ENCODE peak calls at places on chromosome 10, in nine cellular contexts. One of them, this sample, is unnamed.

GRCh38 chr10:102423372-102423968 is 2.8 kb downstream of the FBXL15 start:
- DNase-seq in ecto neural progenitor cell: no peak
- DNase-seq in NCI-H1105: no peak
- DNase-seq in GM20000: no peak
- DNase-seq in GM04504: no peak
- DNase-seq in heart left ventricle: no peak
- DNase-seq in naive thymus-derived CD4-positive, alpha-beta T cell: no peak
- DNase-seq in GM12865: no peak
- DNase-seq in HEK293T: no peak
- DNase-seq in this sample: no peak

GRCh38 chr10:63718006-63718405 is 196.8 kb downstream of the REEP3 start:
- DNase-seq in ecto neural progenitor cell: no peak
- DNase-seq in NCI-H1105: no peak
- DNase-seq in naive thymus-derived CD4-positive, alpha-beta T cell: no peak
- DNase-seq in heart left ventricle: no peak
- DNase-seq in HEK293T: no peak
- DNase-seq in GM04504: no peak
- DNase-seq in GM20000: no peak
- DNase-seq in GM12865: no peak
- DNase-seq in this sample: no peak

GRCh38 chr10:119416855-119417254 is 125.7 kb downstream of the RGS10 start:
- DNase-seq in heart left ventricle: peak
- DNase-seq in ecto neural progenitor cell: peak
- DNase-seq in GM04504: no peak
- DNase-seq in GM20000: peak
- DNase-seq in HEK293T: peak
- DNase-seq in naive thymus-derived CD4-positive, alpha-beta T cell: peak
- DNase-seq in NCI-H1105: no peak
- DNase-seq in GM12865: peak
- DNase-seq in this sample: peak

GRCh38 chr10:72899545-72899944 is 6.0 kb downstream of the OIT3 start:
- DNase-seq in GM04504: no peak
- DNase-seq in NCI-H1105: no peak
- DNase-seq in heart left ventricle: no peak
- DNase-seq in HEK293T: no peak
- DNase-seq in GM12865: no peak
- DNase-seq in ecto neural progenitor cell: no peak
- DNase-seq in GM20000: no peak
- DNase-seq in naive thymus-derived CD4-positive, alpha-beta T cell: no peak
- DNase-seq in this sample: no peak

GRCh38 chr10:23514321-23514720 is 75.4 kb downstream of the OTUD1 start:
- DNase-seq in heart left ventricle: no peak
- DNase-seq in NCI-H1105: no peak
- DNase-seq in HEK293T: no peak
- DNase-seq in naive thymus-derived CD4-positive, alpha-beta T cell: no peak
- DNase-seq in GM04504: no peak
- DNase-seq in GM20000: no peak
- DNase-seq in ecto neural progenitor cell: no peak
- DNase-seq in GM12865: no peak
- DNase-seq in this sample: no peak

GRCh38 chr10:91536101-91536500 is 96.8 kb downstream of the PPP1R3C start:
- DNase-seq in GM12865: no peak
- DNase-seq in GM04504: peak
- DNase-seq in NCI-H1105: no peak
- DNase-seq in HEK293T: no peak
- DNase-seq in heart left ventricle: peak
- DNase-seq in naive thymus-derived CD4-positive, alpha-beta T cell: no peak
- DNase-seq in ecto neural progenitor cell: no peak
- DNase-seq in GM20000: no peak
- DNase-seq in this sample: peak

GRCh38 chr10:128070161-128070560 is 56.1 kb downstream of the MKI67 start:
- DNase-seq in GM04504: no peak
- DNase-seq in NCI-H1105: no peak
- DNase-seq in heart left ventricle: no peak
- DNase-seq in HEK293T: no peak
- DNase-seq in GM20000: no peak
- DNase-seq in GM12865: no peak
- DNase-seq in naive thymus-derived CD4-positive, alpha-beta T cell: no peak
- DNase-seq in ecto neural progenitor cell: no peak
- DNase-seq in this sample: no peak

GRCh38 chr10:773562-774161 is 84.2 kb upstream of the DIP2C start:
- DNase-seq in HEK293T: no peak
- DNase-seq in naive thymus-derived CD4-positive, alpha-beta T cell: no peak
- DNase-seq in GM20000: peak
- DNase-seq in ecto neural progenitor cell: no peak
- DNase-seq in GM04504: no peak
- DNase-seq in heart left ventricle: no peak
- DNase-seq in NCI-H1105: no peak
- DNase-seq in GM12865: no peak
- DNase-seq in this sample: no peak

GRCh38 chr10:1654247-1654646 is 83.1 kb downstream of the ADARB2 start:
- DNase-seq in ecto neural progenitor cell: no peak
- DNase-seq in HEK293T: no peak
- DNase-seq in NCI-H1105: no peak
- DNase-seq in GM20000: no peak
- DNase-seq in GM12865: no peak
- DNase-seq in heart left ventricle: no peak
- DNase-seq in naive thymus-derived CD4-positive, alpha-beta T cell: no peak
- DNase-seq in GM04504: no peak
- DNase-seq in this sample: no peak

GRCh38 chr10:3837909-3838722 is 53.1 kb upstream of the KLF6 start:
- DNase-seq in GM04504: no peak
- DNase-seq in ecto neural progenitor cell: no peak
- DNase-seq in naive thymus-derived CD4-positive, alpha-beta T cell: no peak
- DNase-seq in HEK293T: no peak
- DNase-seq in heart left ventricle: no peak
- DNase-seq in GM12865: no peak
- DNase-seq in NCI-H1105: no peak
- DNase-seq in GM20000: no peak
- DNase-seq in this sample: no peak

GRCh38 chr10:101001225-101002035 is 1.8 kb downstream of the LZTS2 start:
- DNase-seq in GM20000: no peak
- DNase-seq in GM12865: no peak
- DNase-seq in naive thymus-derived CD4-positive, alpha-beta T cell: no peak
- DNase-seq in NCI-H1105: no peak
- DNase-seq in heart left ventricle: peak
- DNase-seq in HEK293T: no peak
- DNase-seq in ecto neural progenitor cell: no peak
- DNase-seq in GM04504: peak
- DNase-seq in this sample: peak

GRCh38 chr10:48898426-48898825 is 41.2 kb downstream of the LRRC18 start:
- DNase-seq in GM20000: no peak
- DNase-seq in heart left ventricle: no peak
- DNase-seq in naive thymus-derived CD4-positive, alpha-beta T cell: no peak
- DNase-seq in GM12865: no peak
- DNase-seq in NCI-H1105: no peak
- DNase-seq in GM04504: no peak
- DNase-seq in ecto neural progenitor cell: peak
- DNase-seq in HEK293T: no peak
- DNase-seq in this sample: no peak

GRCh38 chr10:78866731-78867554 is 201.8 kb upstream of the ZMIZ1 start:
- DNase-seq in GM12865: no peak
- DNase-seq in NCI-H1105: no peak
- DNase-seq in HEK293T: no peak
- DNase-seq in ecto neural progenitor cell: peak
- DNase-seq in naive thymus-derived CD4-positive, alpha-beta T cell: no peak
- DNase-seq in heart left ventricle: no peak
- DNase-seq in GM20000: no peak
- DNase-seq in GM04504: no peak
- DNase-seq in this sample: no peak

GRCh38 chr10:110354322-110354766 is 49.6 kb upstream of the SMNDC1 start:
- DNase-seq in GM04504: peak
- DNase-seq in NCI-H1105: no peak
- DNase-seq in GM20000: peak
- DNase-seq in ecto neural progenitor cell: peak
- DNase-seq in naive thymus-derived CD4-positive, alpha-beta T cell: peak
- DNase-seq in GM12865: peak
- DNase-seq in HEK293T: peak
- DNase-seq in heart left ventricle: peak
- DNase-seq in this sample: peak

GRCh38 chr10:78332013-78332412 is 298.4 kb downstream of the RPS24 start:
- DNase-seq in GM20000: no peak
- DNase-seq in NCI-H1105: no peak
- DNase-seq in GM12865: no peak
- DNase-seq in heart left ventricle: peak
- DNase-seq in GM04504: no peak
- DNase-seq in HEK293T: no peak
- DNase-seq in ecto neural progenitor cell: no peak
- DNase-seq in naive thymus-derived CD4-positive, alpha-beta T cell: no peak
- DNase-seq in this sample: peak

GRCh38 chr10:73623056-73623455 is 18.2 kb downstream of the MYOZ1 start:
- DNase-seq in heart left ventricle: no peak
- DNase-seq in HEK293T: no peak
- DNase-seq in GM20000: no peak
- DNase-seq in NCI-H1105: no peak
- DNase-seq in naive thymus-derived CD4-positive, alpha-beta T cell: no peak
- DNase-seq in ecto neural progenitor cell: no peak
- DNase-seq in GM04504: no peak
- DNase-seq in GM12865: no peak
- DNase-seq in this sample: no peak

GRCh38 chr10:98367626-98368451 is 47.1 kb downstream of the PYROXD2 start:
- DNase-seq in heart left ventricle: no peak
- DNase-seq in GM20000: no peak
- DNase-seq in naive thymus-derived CD4-positive, alpha-beta T cell: no peak
- DNase-seq in ecto neural progenitor cell: no peak
- DNase-seq in GM04504: no peak
- DNase-seq in GM12865: no peak
- DNase-seq in NCI-H1105: no peak
- DNase-seq in HEK293T: no peak
- DNase-seq in this sample: no peak

GRCh38 chr10:117346574-117346973 is 28.7 kb downstream of the PDZD8 start:
- DNase-seq in NCI-H1105: no peak
- DNase-seq in GM04504: no peak
- DNase-seq in naive thymus-derived CD4-positive, alpha-beta T cell: no peak
- DNase-seq in ecto neural progenitor cell: no peak
- DNase-seq in HEK293T: no peak
- DNase-seq in GM20000: no peak
- DNase-seq in GM12865: no peak
- DNase-seq in heart left ventricle: no peak
- DNase-seq in this sample: no peak

This sample was measured in uterus.